ENCODE peak calls at places on chromosomes 13 and 19, in nine cellular contexts. C is HT1080; L is NCI-H1105 treated with DMSO at 0.1 percent for 48 hours; H is mucosa of gallbladder; G is CD8-positive, alpha-beta memory T cell; Z is pulmonary artery endothelial cell; E is activated T-helper 1 cell treated with Interleukin-2 at 50 U/mL for 16 hours; W is stimulated activated CD4-positive, alpha-beta T cell treated with anti-CD3 and anti-CD28 coated beads, Interleukin-4, amount 100 ng/mL, for 48 hours; S is fibroblast of lung. Q is an unnamed sample.
A peak's percentile ranks its signal among the peaks of the same experiment; 100 is the strongest.

GRCh38 chr19:6654347-6655310 is 15.3 kb downstream of the TNFSF14 start:
- DNase-seq in C (no peak), L (no peak), H (no peak), G (peak; percentile 35), Z (no peak), E (no peak), W (no peak), S (no peak), Q (no peak)

GRCh38 chr19:13633109-13633508 is 126.8 kb upstream of the CACNA1A start:
- DNase-seq in C (no peak), L (peak; percentile 99), H (peak; percentile 84), G (no peak), Z (no peak), E (no peak), W (no peak), S (peak; percentile 48), Q (no peak)

GRCh38 chr19:8120636-8121480 is 28.5 kb downstream of the FBN3 start:
- DNase-seq in C (no peak), L (no peak), H (no peak), G (no peak), Z (no peak), E (no peak), W (no peak), S (no peak), Q (no peak)

GRCh38 chr13:74423434-74423833 is 289.2 kb upstream of the KLF12 start:
- DNase-seq in C (no peak), L (no peak), H (no peak), G (no peak), Z (no peak), E (no peak), W (no peak), S (peak; percentile 30), Q (no peak)

GRCh38 chr19:34217952-34218817 is 36.2 kb upstream of the GARRE1 start:
- DNase-seq in C (peak; percentile 95), L (peak; percentile 73), H (peak; percentile 37), G (peak; percentile 43), Z (no peak), E (peak; percentile 57), W (no peak), S (peak; percentile 99), Q (no peak)

GRCh38 chr13:110893571-110893970 is 21.3 kb downstream of the ANKRD10 start:
- DNase-seq in C (no peak), L (no peak), H (no peak), G (no peak), Z (no peak), E (no peak), W (no peak), S (no peak), Q (no peak)

GRCh38 chr19:47240996-47241918 is 10.3 kb upstream of the BBC3 start:
- DNase-seq in C (peak; percentile 48), L (peak; percentile 81), H (peak; percentile 85), G (peak; percentile 85), Z (no peak), E (peak; percentile 79), W (peak; percentile 82), S (peak; percentile 77), Q (peak; percentile 78)

GRCh38 chr19:53374288-53374687 is 8.8 kb downstream of the ZNF525 start:
- DNase-seq in C (no peak), L (no peak), H (no peak), G (no peak), Z (no peak), E (no peak), W (no peak), S (no peak), Q (no peak)

GRCh38 chr13:25943666-25944065 is 108.2 kb downstream of the SHISA2 start:
- DNase-seq in C (no peak), L (no peak), H (no peak), G (no peak), Z (no peak), E (no peak), W (no peak), S (no peak), Q (no peak)

GRCh38 chr13:28659611-28659970 is 661 bp downstream of the POMP start:
- DNase-seq in C (peak; percentile 47), L (no peak), H (no peak), G (no peak), Z (no peak), E (no peak), W (no peak), S (peak; percentile 72), Q (no peak)

GRCh38 chr19:13008926-13009787 is 13.9 kb downstream of the NFIX start:
- DNase-seq in C (no peak), L (no peak), H (no peak), G (no peak), Z (no peak), E (no peak), W (no peak), S (no peak), Q (no peak)

GRCh38 chr13:73334459-73334858 is 275.7 kb downstream of the KLF5 start:
- DNase-seq in C (peak; percentile 15), L (no peak), H (no peak), G (no peak), Z (no peak), E (no peak), W (no peak), S (no peak), Q (no peak)

GRCh38 chr13:57128909-57129308 is 11.8 kb upstream of the PRR20A start:
- DNase-seq in C (peak; percentile 38), L (no peak), H (no peak), G (no peak), Z (no peak), E (no peak), W (no peak), S (no peak), Q (no peak)

GRCh38 chr19:16121967-16122366 is 10.3 kb downstream of the RAB8A start:
- DNase-seq in C (no peak), L (no peak), H (no peak), G (no peak), Z (no peak), E (no peak), W (no peak), S (no peak), Q (no peak)

GRCh38 chr13:114179087-114179658 is at the start of gene CFAP97D2:
- DNase-seq in C (no peak), L (no peak), H (no peak), G (no peak), Z (no peak), E (no peak), W (no peak), S (no peak), Q (no peak)

GRCh38 chr19:44747739-44748425 is 626 bp upstream of the BCL3 start:
- DNase-seq in C (peak; percentile 77), L (no peak), H (peak; percentile 73), G (no peak), Z (no peak), E (no peak), W (peak; percentile 36), S (peak; percentile 70), Q (peak; percentile 83)

GRCh38 chr13:107339209-107339608 is 771.3 kb upstream of the ARGLU1 start:
- DNase-seq in C (peak; percentile 61), L (no peak), H (no peak), G (no peak), Z (no peak), E (no peak), W (no peak), S (peak; percentile 47), Q (no peak)

GRCh38 chr13:102816633-102817032 is 17.7 kb downstream of the BIVM start:
- DNase-seq in C (no peak), L (no peak), H (no peak), G (no peak), Z (no peak), E (no peak), W (no peak), S (peak; percentile 11), Q (no peak)

GRCh38 chr19:1213391-1214286 is 8.1 kb downstream of the STK11 start:
- DNase-seq in C (peak; percentile 79), L (no peak), H (peak; percentile 62), G (no peak), Z (peak; percentile 92), E (peak; percentile 33), W (no peak), S (peak; percentile 78), Q (peak; percentile 47)

GRCh38 chr19:47058621-47059020 is 10.2 kb upstream of the TMEM160 start:
- DNase-seq in C (no peak), L (no peak), H (no peak), G (no peak), Z (no peak), E (no peak), W (no peak), S (no peak), Q (no peak)

GRCh38 chr19:42081584-42082258 is 5.8 kb downstream of the ZNF574 start:
- DNase-seq in C (peak; percentile 48), L (no peak), H (no peak), G (no peak), Z (peak; percentile 36), E (no peak), W (no peak), S (peak; percentile 43), Q (peak; percentile 46)

GRCh38 chr13:51643882-51644281 is 59.6 kb downstream of the WDFY2 start:
- DNase-seq in C (peak; percentile 97), L (no peak), H (no peak), G (no peak), Z (peak; percentile 64), E (no peak), W (no peak), S (peak; percentile 97), Q (no peak)

GRCh38 chr13:40172149-40172591 is 494.3 kb downstream of the FOXO1 start:
- DNase-seq in C (no peak), L (no peak), H (no peak), G (no peak), Z (no peak), E (no peak), W (no peak), S (no peak), Q (no peak)

Q was measured in BE2C.